ENCODE peak calls at places on chromosomes 5 and 9, in eight cellular contexts. L, M, O, V, Y, Z, T and H are unnamed samples.

GRCh38 chr5:163950248-163950647 is 444.8 kb downstream of the MAT2B start:
- DNase-seq in L (no peak), M (no peak), O (no peak), V (no peak), Y (no peak), Z (no peak), T (no peak), H (no peak)

GRCh38 chr5:178590141-178590923 is at the start of gene COL23A1:
- DNase-seq in L (peak), M (no peak), O (peak), V (peak), Y (peak), Z (peak), T (peak), H (peak)

GRCh38 chr5:148934895-148935400 is 108.5 kb downstream of the ADRB2 start:
- DNase-seq in L (no peak), M (no peak), O (no peak), V (no peak), Y (no peak), Z (no peak), T (no peak), H (no peak)

GRCh38 chr5:8844847-8845246 is 701.0 kb downstream of the SEMA5A start:
- DNase-seq in L (no peak), M (no peak), O (no peak), V (no peak), Y (no peak), Z (peak), T (no peak), H (no peak)

GRCh38 chr5:174380311-174380710 is 334.8 kb downstream of the NSG2 start:
- DNase-seq in L (no peak), M (no peak), O (no peak), V (no peak), Y (no peak), Z (no peak), T (no peak), H (no peak)

GRCh38 chr9:85900504-85901201 is 40.3 kb upstream of the NAA35 start:
- DNase-seq in L (no peak), M (no peak), O (no peak), V (peak), Y (no peak), Z (peak), T (peak), H (no peak)

GRCh38 chr5:151772029-151772867 is 494 bp downstream of the G3BP1 start:
- DNase-seq in L (no peak), M (peak), O (peak), V (peak), Y (peak), Z (peak), T (no peak), H (peak)

GRCh38 chr5:71836084-71836483 is 117.0 kb downstream of the CARTPT start:
- DNase-seq in L (no peak), M (no peak), O (no peak), V (no peak), Y (no peak), Z (no peak), T (no peak), H (no peak)

GRCh38 chr5:74641778-74642542 is 1.4 kb upstream of the ENC1 start:
- DNase-seq in L (no peak), M (no peak), O (peak), V (peak), Y (peak), Z (peak), T (peak), H (peak)